ENCODE peak calls at places on chromosome 22, in eight cellular contexts. L is head of caudate nucleus; F is suprapubic skin; K is neural progenitor cell; X is stimulated activated CD4-positive, alpha-beta T cell treated with anti-CD3 and anti-CD28 coated beads, Interleukin-4, amount 100 ng/mL, for 48 hours; O is hippocampal formation; T is activated CD4-positive, alpha-beta T cell treated with anti-CD3 and anti-CD28 coated beads, Interleukin-2, amount 10 ng/mL, durations not matched to agents 7 days and 5 days; U is activated naive CD4-positive, alpha-beta T cell. R is an unnamed sample.

GRCh38 chr22:28029201-28029948 is 110.3 kb upstream of the PITPNB start:
- DNase-seq in L (no peak), F (no peak), K (no peak), X (no peak), O (no peak), T (no peak), U (no peak), R (no peak)

GRCh38 chr22:39938509-39938908 is 21.7 kb upstream of the TMA7B start:
- DNase-seq in L (no peak), F (no peak), K (no peak), X (no peak), O (no peak), T (no peak), U (no peak), R (no peak)

GRCh38 chr22:42419328-42419881 is 12.8 kb downstream of the NFAM1 start:
- DNase-seq in L (no peak), F (no peak), K (no peak), X (no peak), O (no peak), T (no peak), U (no peak), R (no peak)

GRCh38 chr22:24146190-24146616 is 35.1 kb upstream of the SUSD2 start:
- DNase-seq in L (no peak), F (no peak), K (peak; percentile 26), X (no peak), O (no peak), T (peak; percentile 49), U (no peak), R (no peak)

GRCh38 chr22:36768141-36768540 is 7.8 kb downstream of the IFT27 start:
- DNase-seq in L (no peak), F (no peak), K (peak; percentile 0), X (no peak), O (no peak), T (no peak), U (no peak), R (no peak)

GRCh38 chr22:32309585-32310251 is 47.9 kb upstream of the RFPL3 start:
- DNase-seq in L (no peak), F (no peak), K (no peak), X (no peak), O (no peak), T (no peak), U (no peak), R (no peak)

GRCh38 chr22:30305519-30305905 is 16.2 kb upstream of the CASTOR1 start:
- DNase-seq in L (no peak), F (no peak), K (no peak), X (no peak), O (no peak), T (peak; percentile 80), U (peak; percentile 28), R (no peak)

GRCh38 chr22:30949934-30950660 is 18.5 kb downstream of the MORC2 start:
- DNase-seq in L (no peak), F (no peak), K (no peak), X (no peak), O (no peak), T (no peak), U (no peak), R (no peak)

GRCh38 chr22:31753005-31753633 is 700 bp upstream of the DEPDC5 start:
- DNase-seq in L (peak; percentile 11), F (no peak), K (peak; percentile 93), X (no peak), O (peak; percentile 54), T (peak; percentile 12), U (peak; percentile 4), R (no peak)

GRCh38 chr22:23180301-23180892 is at the start of gene BCR:
- DNase-seq in L (peak; percentile 55), F (no peak), K (peak; percentile 87), X (peak; percentile 51), O (peak; percentile 66), T (peak; percentile 59), U (peak; percentile 30), R (peak; percentile 90)

GRCh38 chr22:35275580-35275979 is 18.3 kb downstream of the HMGXB4 start:
- DNase-seq in L (no peak), F (no peak), K (no peak), X (no peak), O (no peak), T (no peak), U (no peak), R (no peak)

GRCh38 chr22:22450343-22450839 is 58.2 kb downstream of the ZNF280B start:
- DNase-seq in L (no peak), F (no peak), K (no peak), X (no peak), O (no peak), T (no peak), U (no peak), R (no peak)

GRCh38 chr22:31102441-31103081 is 4.8 kb downstream of the SELENOM start:
- DNase-seq in L (no peak), F (peak; percentile 93), K (no peak), X (no peak), O (no peak), T (no peak), U (no peak), R (no peak)

GRCh38 chr22:29933619-29934018 is 50.6 kb downstream of the MTMR3 start:
- DNase-seq in L (no peak), F (no peak), K (no peak), X (no peak), O (no peak), T (no peak), U (no peak), R (no peak)

GRCh38 chr22:37623075-37624016 is 14.7 kb downstream of the GGA1 start:
- DNase-seq in L (peak; percentile 69), F (no peak), K (peak; percentile 86), X (no peak), O (no peak), T (peak; percentile 79), U (peak; percentile 65), R (peak; percentile 66)

GRCh38 chr22:32695451-32695891 is 106.0 kb upstream of the TIMP3 start:
- DNase-seq in L (no peak), F (no peak), K (no peak), X (no peak), O (no peak), T (no peak), U (no peak), R (no peak)

GRCh38 chr22:36846271-36846670 is 14.5 kb upstream of the NCF4 start:
- DNase-seq in L (no peak), F (no peak), K (no peak), X (no peak), O (no peak), T (no peak), U (no peak), R (no peak)

GRCh38 chr22:46968848-46969247 is 206.4 kb downstream of the TBC1D22A start:
- DNase-seq in L (no peak), F (no peak), K (no peak), X (no peak), O (no peak), T (no peak), U (no peak), R (no peak)

GRCh38 chr22:37742374-37743092 is 45.7 kb downstream of the TRIOBP start:
- DNase-seq in L (no peak), F (no peak), K (no peak), X (no peak), O (no peak), T (no peak), U (no peak), R (no peak)

GRCh38 chr22:29214232-29214631 is 8.5 kb downstream of the EMID1 start:
- DNase-seq in L (no peak), F (no peak), K (no peak), X (no peak), O (no peak), T (no peak), U (no peak), R (no peak)

GRCh38 chr22:21896951-21897513 is 29.6 kb upstream of the MAPK1 start:
- DNase-seq in L (no peak), F (no peak), K (no peak), X (no peak), O (no peak), T (no peak), U (no peak), R (no peak)

GRCh38 chr22:47000256-47000655 is 237.8 kb downstream of the TBC1D22A start:
- DNase-seq in L (no peak), F (no peak), K (no peak), X (no peak), O (no peak), T (no peak), U (no peak), R (no peak)

GRCh38 chr22:24027991-24028390 is 16.9 kb downstream of the CABIN1 start:
- DNase-seq in L (no peak), F (no peak), K (no peak), X (no peak), O (no peak), T (no peak), U (no peak), R (no peak)

GRCh38 chr22:37302617-37303555 is 20.6 kb downstream of the CYTH4 start:
- DNase-seq in L (no peak), F (no peak), K (peak; percentile 71), X (no peak), O (no peak), T (no peak), U (no peak), R (no peak)

GRCh38 chr22:19965771-19966709 is 24.4 kb upstream of the TXNRD2 start:
- DNase-seq in L (peak; percentile 52), F (no peak), K (peak; percentile 72), X (no peak), O (no peak), T (no peak), U (no peak), R (no peak)

GRCh38 chr22:43854151-43854785 is 8.0 kb downstream of the SULT4A1 start:
- DNase-seq in L (no peak), F (peak; percentile 50), K (no peak), X (no peak), O (no peak), T (no peak), U (no peak), R (no peak)

GRCh38 chr22:31036671-31037550 is 44.2 kb upstream of the SMTN start:
- DNase-seq in L (no peak), F (no peak), K (no peak), X (no peak), O (no peak), T (no peak), U (no peak), R (no peak)

GRCh38 chr22:31425331-31426050 is 26.1 kb downstream of the DRG1 start:
- DNase-seq in L (no peak), F (no peak), K (no peak), X (no peak), O (no peak), T (no peak), U (no peak), R (no peak)

GRCh38 chr22:26846645-26847044 is 189.3 kb downstream of the MIAT start:
- DNase-seq in L (no peak), F (peak; percentile 6), K (no peak), X (no peak), O (no peak), T (no peak), U (no peak), R (no peak)

GRCh38 chr22:49330421-49331222 is 497.1 kb downstream of the BRD1 start:
- DNase-seq in L (no peak), F (peak; percentile 41), K (no peak), X (no peak), O (no peak), T (no peak), U (no peak), R (no peak)

GRCh38 chr22:44701824-44702478 is at the start of gene PRR5:
- DNase-seq in L (peak; percentile 27), F (peak; percentile 89), K (peak; percentile 89), X (peak; percentile 73), O (no peak), T (peak; percentile 85), U (peak; percentile 75), R (peak; percentile 27)

GRCh38 chr22:36471341-36471821 is 10.1 kb downstream of the TXN2 start:
- DNase-seq in L (no peak), F (no peak), K (no peak), X (no peak), O (no peak), T (no peak), U (no peak), R (no peak)

GRCh38 chr22:19233189-19233661 is 54.7 kb upstream of the SLC25A1 start:
- DNase-seq in L (no peak), F (no peak), K (no peak), X (no peak), O (no peak), T (no peak), U (no peak), R (no peak)

R was measured in D721Med.